ENCODE peak calls at places on chromosome 9, in four cellular contexts. One of them, this sample, is unnamed.

GRCh38 chr9:137176302-137177182 is 4.7 kb upstream of the TMEM210 start:
- DNase-seq in K562: peak
- DNase-seq in WTC11: peak
- DNase-seq in A549: peak
- DNase-seq in this sample: peak

GRCh38 chr9:14296462-14296861 is 17.5 kb downstream of the NFIB start:
- DNase-seq in WTC11: no peak
- DNase-seq in A549: no peak
- DNase-seq in K562: no peak
- DNase-seq in this sample: no peak

GRCh38 chr9:4366649-4367330 is 66.9 kb upstream of the GLIS3 start:
- DNase-seq in WTC11: peak
- DNase-seq in A549: peak
- DNase-seq in K562: peak
- DNase-seq in this sample: peak

GRCh38 chr9:3662671-3663070 is 136.9 kb upstream of the RFX3 start:
- DNase-seq in WTC11: no peak
- DNase-seq in A549: no peak
- DNase-seq in K562: no peak
- DNase-seq in this sample: no peak

GRCh38 chr9:119795395-119795794 is 426.2 kb upstream of the BRINP1 start:
- DNase-seq in A549: no peak
- DNase-seq in K562: no peak
- DNase-seq in WTC11: no peak
- DNase-seq in this sample: no peak

GRCh38 chr9:86600291-86600690 is 246.1 kb upstream of the TUT7 start:
- DNase-seq in WTC11: no peak
- DNase-seq in A549: no peak
- DNase-seq in K562: no peak
- DNase-seq in this sample: no peak

GRCh38 chr9:83274787-83275186 is 211.8 kb upstream of the RASEF start:
- DNase-seq in WTC11: no peak
- DNase-seq in A549: no peak
- DNase-seq in K562: no peak
- DNase-seq in this sample: no peak

GRCh38 chr9:131773911-131774379 is 34.1 kb upstream of the RAPGEF1 start:
- DNase-seq in K562: peak
- DNase-seq in A549: peak
- DNase-seq in WTC11: peak
- DNase-seq in this sample: peak

GRCh38 chr9:85487872-85488271 is 253.9 kb downstream of the AGTPBP1 start:
- DNase-seq in K562: no peak
- DNase-seq in A549: no peak
- DNase-seq in WTC11: no peak
- DNase-seq in this sample: no peak

GRCh38 chr9:71721786-71722295 is 46.5 kb downstream of the CEMIP2 start:
- DNase-seq in WTC11: no peak
- DNase-seq in A549: no peak
- DNase-seq in K562: no peak
- DNase-seq in this sample: no peak

GRCh38 chr9:124871156-124871561 is 9.2 kb downstream of the ARPC5L start:
- DNase-seq in WTC11: no peak
- DNase-seq in A549: no peak
- DNase-seq in K562: no peak
- DNase-seq in this sample: no peak

GRCh38 chr9:680106-680505 is 161.4 kb upstream of the DMRT1 start:
- DNase-seq in A549: no peak
- DNase-seq in WTC11: no peak
- DNase-seq in K562: no peak
- DNase-seq in this sample: peak

GRCh38 chr9:101443358-101443757 is 7.8 kb upstream of the ALDOB start:
- DNase-seq in K562: no peak
- DNase-seq in WTC11: no peak
- DNase-seq in A549: no peak
- DNase-seq in this sample: no peak

GRCh38 chr9:73237140-73237539 is 85.5 kb downstream of the ANXA1 start:
- DNase-seq in A549: no peak
- DNase-seq in WTC11: no peak
- DNase-seq in K562: no peak
- DNase-seq in this sample: no peak

GRCh38 chr9:110935829-110936228 is 102.4 kb downstream of the LPAR1 start:
- DNase-seq in K562: no peak
- DNase-seq in WTC11: no peak
- DNase-seq in A549: no peak
- DNase-seq in this sample: no peak

GRCh38 chr9:16782490-16782889 is 88.0 kb downstream of the BNC2 start:
- DNase-seq in WTC11: no peak
- DNase-seq in A549: no peak
- DNase-seq in K562: no peak
- DNase-seq in this sample: no peak

GRCh38 chr9:69898714-69899209 is 78.1 kb downstream of the CFAP95 start:
- DNase-seq in WTC11: no peak
- DNase-seq in K562: no peak
- DNase-seq in A549: peak
- DNase-seq in this sample: peak

GRCh38 chr9:110835404-110835803 is 166.8 kb downstream of the MUSK start:
- DNase-seq in WTC11: no peak
- DNase-seq in K562: no peak
- DNase-seq in A549: peak
- DNase-seq in this sample: no peak

GRCh38 chr9:129202613-129203555 is 24.8 kb upstream of the IER5L start:
- DNase-seq in A549: peak
- DNase-seq in K562: peak
- DNase-seq in WTC11: peak
- DNase-seq in this sample: peak

GRCh38 chr9:2622361-2623045 is 916 bp downstream of the VLDLR start:
- DNase-seq in A549: no peak
- DNase-seq in K562: no peak
- DNase-seq in WTC11: peak
- DNase-seq in this sample: peak

DNA sequence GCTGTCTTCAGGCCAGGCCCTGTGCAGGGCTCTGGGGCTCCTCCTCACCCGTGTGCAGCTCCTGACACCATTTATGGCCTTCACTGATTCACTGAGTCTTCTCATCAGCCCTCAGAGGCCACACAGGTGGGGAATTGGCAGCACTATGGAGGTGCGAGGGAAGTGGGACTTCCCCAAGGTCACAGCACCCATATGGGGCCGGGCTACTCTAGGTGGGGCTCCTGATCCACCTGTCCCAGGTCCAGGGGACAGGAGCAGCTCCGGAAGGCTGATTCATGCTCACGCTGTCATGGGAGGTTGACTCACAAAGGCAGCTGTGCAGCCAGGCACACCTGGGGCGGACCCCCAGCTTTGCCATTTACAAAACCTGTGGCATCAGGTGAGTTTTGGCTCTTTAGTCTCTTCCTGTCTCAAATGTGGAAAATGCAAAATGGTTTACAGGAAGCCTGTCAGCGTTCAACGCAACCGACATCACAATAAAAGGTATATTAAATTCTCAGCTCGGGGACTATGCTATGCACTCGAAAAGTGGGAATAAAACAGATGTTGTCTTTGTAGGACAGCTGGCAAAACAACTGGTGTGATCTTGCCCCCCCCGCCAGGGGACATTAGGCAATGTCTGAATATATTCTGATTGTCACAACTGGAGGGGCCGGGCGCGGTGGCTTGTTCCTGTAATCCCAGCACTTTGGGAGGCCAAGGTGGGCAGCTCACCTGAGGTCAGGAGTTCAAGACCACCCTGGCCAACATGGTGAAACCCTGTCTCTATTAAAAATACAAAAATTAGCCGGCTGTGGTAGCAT is 15.0 kb downstream of the NAIF1 start:
- DNase-seq in WTC11: no peak
- DNase-seq in A549: no peak
- DNase-seq in K562: no peak
- DNase-seq in this sample: no peak
- TF ChIP-seq JUN in WTC11: no peak
- TF ChIP-seq JUN in A549: no peak
- TF ChIP-seq JUN in K562: no peak
- TF ChIP-seq JUN in this sample: no peak

DNA sequence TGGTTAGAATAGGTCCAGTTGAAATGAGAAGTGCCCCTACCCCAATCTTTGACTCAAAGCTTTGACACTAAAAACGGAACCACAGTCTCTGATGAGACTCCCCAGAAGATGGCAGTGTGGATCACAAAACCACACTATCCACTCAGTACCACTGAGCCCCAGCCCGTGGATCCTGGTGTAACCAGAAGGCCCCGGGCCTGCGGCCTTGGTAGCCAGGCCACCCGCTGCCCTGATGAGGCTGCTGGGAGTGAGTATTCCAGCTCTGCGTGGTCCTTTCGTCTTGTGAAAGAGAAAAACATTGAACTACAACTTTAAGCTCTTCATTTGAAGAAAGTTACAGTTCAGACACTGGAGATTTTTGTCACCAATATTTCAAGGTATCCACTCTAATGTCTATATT is 42.2 kb upstream of the FBP1 start:
- DNase-seq in K562: peak
- DNase-seq in A549: peak
- DNase-seq in WTC11: peak
- DNase-seq in this sample: peak
- TF ChIP-seq JUN in K562: no peak
- TF ChIP-seq JUN in A549: no peak
- TF ChIP-seq JUN in WTC11: no peak
- TF ChIP-seq JUN in this sample: no peak

GRCh38 chr9:38360880-38361836 is 31.3 kb upstream of the ALDH1B1 start:
- DNase-seq in WTC11: no peak
- DNase-seq in K562: no peak
- DNase-seq in A549: no peak
- DNase-seq in this sample: no peak
- TF ChIP-seq JUN in WTC11: no peak
- TF ChIP-seq JUN in K562: no peak
- TF ChIP-seq JUN in A549: no peak
- TF ChIP-seq JUN in this sample: no peak

GRCh38 chr9:98958271-98958989 is 14.7 kb downstream of the COL15A1 start:
- DNase-seq in WTC11: no peak
- DNase-seq in K562: no peak
- DNase-seq in A549: no peak
- DNase-seq in this sample: no peak
- TF ChIP-seq JUN in WTC11: no peak
- TF ChIP-seq JUN in K562: no peak
- TF ChIP-seq JUN in A549: no peak
- TF ChIP-seq JUN in this sample: no peak

This sample was measured in endothelial cell of umbilical vein.